ENCODE peak calls at places on chromosome 2, in ten cellular contexts. One of them, this sample, is unnamed.

GRCh38 chr2:143357956-143358355 is 228.7 kb downstream of the ARHGAP15 start:
- DNase-seq in prostate gland: no peak
- DNase-seq in transverse colon: no peak
- DNase-seq in HCT116: no peak
- DNase-seq in sigmoid colon: no peak
- DNase-seq in SK-N-SH: peak; percentile 19
- DNase-seq in GM12892: no peak
- DNase-seq in Panc1: no peak
- DNase-seq in GM23338: no peak
- DNase-seq in K562: no peak
- DNase-seq in this sample: no peak

GRCh38 chr2:95042472-95043271 is 17.2 kb downstream of the MAL start:
- DNase-seq in prostate gland: no peak
- DNase-seq in transverse colon: no peak
- DNase-seq in HCT116: no peak
- DNase-seq in sigmoid colon: peak; percentile 49
- DNase-seq in SK-N-SH: no peak
- DNase-seq in GM12892: no peak
- DNase-seq in Panc1: no peak
- DNase-seq in GM23338: no peak
- DNase-seq in K562: no peak
- DNase-seq in this sample: no peak

GRCh38 chr2:195533771-195534642 is 123.0 kb upstream of the SLC39A10 start:
- DNase-seq in prostate gland: no peak
- DNase-seq in transverse colon: peak; percentile 19
- DNase-seq in HCT116: peak; percentile 61
- DNase-seq in sigmoid colon: no peak
- DNase-seq in SK-N-SH: no peak
- DNase-seq in GM12892: no peak
- DNase-seq in Panc1: no peak
- DNase-seq in GM23338: peak; percentile 11
- DNase-seq in K562: peak; percentile 21
- DNase-seq in this sample: no peak

GRCh38 chr2:65055427-65056214 is 595 bp upstream of the CEP68 start:
- DNase-seq in prostate gland: peak; percentile 40
- DNase-seq in transverse colon: peak; percentile 77
- DNase-seq in HCT116: no peak
- DNase-seq in sigmoid colon: no peak
- DNase-seq in SK-N-SH: no peak
- DNase-seq in GM12892: no peak
- DNase-seq in Panc1: no peak
- DNase-seq in GM23338: no peak
- DNase-seq in K562: no peak
- DNase-seq in this sample: peak; percentile 65

GRCh38 chr2:84175970-84176369 is 283.1 kb downstream of the SUCLG1 start:
- DNase-seq in prostate gland: no peak
- DNase-seq in transverse colon: no peak
- DNase-seq in HCT116: no peak
- DNase-seq in sigmoid colon: no peak
- DNase-seq in SK-N-SH: no peak
- DNase-seq in GM12892: no peak
- DNase-seq in Panc1: no peak
- DNase-seq in GM23338: no peak
- DNase-seq in K562: no peak
- DNase-seq in this sample: no peak

GRCh38 chr2:184528119-184528518 is 70.2 kb upstream of the ZNF804A start:
- DNase-seq in prostate gland: no peak
- DNase-seq in transverse colon: no peak
- DNase-seq in HCT116: no peak
- DNase-seq in sigmoid colon: no peak
- DNase-seq in SK-N-SH: no peak
- DNase-seq in GM12892: no peak
- DNase-seq in Panc1: no peak
- DNase-seq in GM23338: no peak
- DNase-seq in K562: no peak
- DNase-seq in this sample: no peak

GRCh38 chr2:12774381-12774780 is 57.6 kb downstream of the TRIB2 start:
- DNase-seq in prostate gland: no peak
- DNase-seq in transverse colon: no peak
- DNase-seq in HCT116: no peak
- DNase-seq in sigmoid colon: no peak
- DNase-seq in SK-N-SH: peak; percentile 23
- DNase-seq in GM12892: no peak
- DNase-seq in Panc1: no peak
- DNase-seq in GM23338: no peak
- DNase-seq in K562: no peak
- DNase-seq in this sample: no peak

GRCh38 chr2:52934354-52934898 is 833.2 kb upstream of the CHAC2 start:
- DNase-seq in prostate gland: peak; percentile 65
- DNase-seq in transverse colon: no peak
- DNase-seq in HCT116: peak; percentile 91
- DNase-seq in sigmoid colon: no peak
- DNase-seq in SK-N-SH: no peak
- DNase-seq in GM12892: no peak
- DNase-seq in Panc1: peak; percentile 67
- DNase-seq in GM23338: no peak
- DNase-seq in K562: no peak
- DNase-seq in this sample: no peak

GRCh38 chr2:37226863-37227262 is 4.5 kb downstream of the CEBPZ start:
- DNase-seq in prostate gland: no peak
- DNase-seq in transverse colon: no peak
- DNase-seq in HCT116: no peak
- DNase-seq in sigmoid colon: no peak
- DNase-seq in SK-N-SH: no peak
- DNase-seq in GM12892: no peak
- DNase-seq in Panc1: no peak
- DNase-seq in GM23338: peak; percentile 36
- DNase-seq in K562: no peak
- DNase-seq in this sample: no peak

GRCh38 chr2:206164261-206164862 is 4.7 kb downstream of the EEF1B2 start:
- DNase-seq in prostate gland: no peak
- DNase-seq in transverse colon: peak; percentile 13
- DNase-seq in HCT116: no peak
- DNase-seq in sigmoid colon: no peak
- DNase-seq in SK-N-SH: peak; percentile 44
- DNase-seq in GM12892: no peak
- DNase-seq in Panc1: no peak
- DNase-seq in GM23338: peak; percentile 72
- DNase-seq in K562: no peak
- DNase-seq in this sample: no peak

GRCh38 chr2:227127236-227127635 is 36.8 kb downstream of the COL4A4 start:
- DNase-seq in prostate gland: no peak
- DNase-seq in transverse colon: no peak
- DNase-seq in HCT116: no peak
- DNase-seq in sigmoid colon: no peak
- DNase-seq in SK-N-SH: no peak
- DNase-seq in GM12892: no peak
- DNase-seq in Panc1: no peak
- DNase-seq in GM23338: no peak
- DNase-seq in K562: no peak
- DNase-seq in this sample: no peak

GRCh38 chr2:107932986-107933385 is 53.3 kb upstream of the SLC5A7 start:
- DNase-seq in prostate gland: no peak
- DNase-seq in transverse colon: no peak
- DNase-seq in HCT116: no peak
- DNase-seq in sigmoid colon: no peak
- DNase-seq in SK-N-SH: no peak
- DNase-seq in GM12892: no peak
- DNase-seq in Panc1: no peak
- DNase-seq in GM23338: peak; percentile 38
- DNase-seq in K562: no peak
- DNase-seq in this sample: no peak

GRCh38 chr2:241946306-241947003 is 76.9 kb downstream of the RTP5 start:
- DNase-seq in prostate gland: no peak
- DNase-seq in transverse colon: no peak
- DNase-seq in HCT116: no peak
- DNase-seq in sigmoid colon: peak; percentile 28
- DNase-seq in SK-N-SH: no peak
- DNase-seq in GM12892: no peak
- DNase-seq in Panc1: no peak
- DNase-seq in GM23338: no peak
- DNase-seq in K562: no peak
- DNase-seq in this sample: no peak

GRCh38 chr2:164617466-164617865 is 3.8 kb downstream of the GRB14 start:
- DNase-seq in prostate gland: no peak
- DNase-seq in transverse colon: no peak
- DNase-seq in HCT116: no peak
- DNase-seq in sigmoid colon: no peak
- DNase-seq in SK-N-SH: no peak
- DNase-seq in GM12892: no peak
- DNase-seq in Panc1: no peak
- DNase-seq in GM23338: no peak
- DNase-seq in K562: no peak
- DNase-seq in this sample: no peak

GRCh38 chr2:164624296-164624695 is 3.0 kb upstream of the GRB14 start:
- DNase-seq in prostate gland: no peak
- DNase-seq in transverse colon: no peak
- DNase-seq in HCT116: no peak
- DNase-seq in sigmoid colon: no peak
- DNase-seq in SK-N-SH: no peak
- DNase-seq in GM12892: no peak
- DNase-seq in Panc1: no peak
- DNase-seq in GM23338: peak; percentile 59
- DNase-seq in K562: no peak
- DNase-seq in this sample: no peak

GRCh38 chr2:164622338-164623106 is 1.2 kb upstream of the GRB14 start:
- DNase-seq in prostate gland: no peak
- DNase-seq in transverse colon: no peak
- DNase-seq in HCT116: no peak
- DNase-seq in sigmoid colon: no peak
- DNase-seq in SK-N-SH: no peak
- DNase-seq in GM12892: no peak
- DNase-seq in Panc1: no peak
- DNase-seq in GM23338: peak; percentile 41
- DNase-seq in K562: no peak
- DNase-seq in this sample: no peak

GRCh38 chr2:164621761-164622105 is 451 bp upstream of the GRB14 start:
- DNase-seq in prostate gland: no peak
- DNase-seq in transverse colon: peak; percentile 8
- DNase-seq in HCT116: no peak
- DNase-seq in sigmoid colon: no peak
- DNase-seq in SK-N-SH: no peak
- DNase-seq in GM12892: no peak
- DNase-seq in Panc1: no peak
- DNase-seq in GM23338: peak; percentile 60
- DNase-seq in K562: no peak
- DNase-seq in this sample: no peak

GRCh38 chr2:164620873-164621760 is at the start of gene GRB14:
- DNase-seq in prostate gland: peak; percentile 50
- DNase-seq in transverse colon: peak; percentile 25
- DNase-seq in HCT116: peak; percentile 28
- DNase-seq in sigmoid colon: no peak
- DNase-seq in SK-N-SH: peak; percentile 90
- DNase-seq in GM12892: peak; percentile 8
- DNase-seq in Panc1: no peak
- DNase-seq in GM23338: peak; percentile 89
- DNase-seq in K562: no peak
- DNase-seq in this sample: no peak
- TF ChIP-seq POLR2AphosphoS5 in prostate gland: peak; percentile 19
- TF ChIP-seq POLR2AphosphoS5 in transverse colon: no peak
- TF ChIP-seq POLR2AphosphoS5 in HCT116: no peak
- TF ChIP-seq POLR2AphosphoS5 in sigmoid colon: no peak
- TF ChIP-seq POLR2AphosphoS5 in SK-N-SH: no peak
- TF ChIP-seq POLR2AphosphoS5 in GM12892: no peak
- TF ChIP-seq POLR2AphosphoS5 in Panc1: no peak
- TF ChIP-seq POLR2AphosphoS5 in GM23338: peak; percentile 50
- TF ChIP-seq POLR2AphosphoS5 in K562: no peak
- TF ChIP-seq POLR2AphosphoS5 in this sample: no peak

DNA sequence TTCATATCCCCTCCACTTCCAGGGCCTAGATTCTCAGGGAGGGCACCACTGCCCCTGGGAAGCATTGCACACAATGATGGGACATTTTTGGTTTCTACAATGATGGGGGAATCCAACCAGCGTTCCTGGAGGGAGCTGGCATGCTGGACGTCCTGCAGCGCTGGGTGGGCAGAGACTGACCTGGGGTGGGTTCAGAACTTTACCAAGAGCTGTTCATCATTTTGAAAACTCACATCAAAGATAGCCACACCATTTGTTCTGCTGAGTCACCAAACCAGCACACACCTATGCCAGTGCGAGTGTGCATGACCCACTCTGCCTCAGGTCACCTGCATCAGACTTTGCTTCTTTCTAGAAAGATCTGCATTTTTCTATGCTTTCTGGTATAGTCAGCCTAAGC is 14.1 kb upstream of the ARMC9 start:
- DNase-seq in prostate gland: no peak
- DNase-seq in transverse colon: no peak
- DNase-seq in HCT116: no peak
- DNase-seq in sigmoid colon: peak; percentile 20
- DNase-seq in SK-N-SH: no peak
- DNase-seq in GM12892: no peak
- DNase-seq in Panc1: no peak
- DNase-seq in GM23338: no peak
- DNase-seq in K562: no peak
- DNase-seq in this sample: no peak
- TF ChIP-seq POLR2AphosphoS5 in prostate gland: no peak
- TF ChIP-seq POLR2AphosphoS5 in transverse colon: no peak
- TF ChIP-seq POLR2AphosphoS5 in HCT116: no peak
- TF ChIP-seq POLR2AphosphoS5 in sigmoid colon: no peak
- TF ChIP-seq POLR2AphosphoS5 in SK-N-SH: no peak
- TF ChIP-seq POLR2AphosphoS5 in GM12892: no peak
- TF ChIP-seq POLR2AphosphoS5 in Panc1: no peak
- TF ChIP-seq POLR2AphosphoS5 in GM23338: no peak
- TF ChIP-seq POLR2AphosphoS5 in K562: no peak
- TF ChIP-seq POLR2AphosphoS5 in this sample: no peak

GRCh38 chr2:234863043-234863934 is 88.5 kb upstream of the SH3BP4 start:
- DNase-seq in prostate gland: peak; percentile 64
- DNase-seq in transverse colon: peak; percentile 19
- DNase-seq in HCT116: peak; percentile 54
- DNase-seq in sigmoid colon: peak; percentile 70
- DNase-seq in SK-N-SH: no peak
- DNase-seq in GM12892: no peak
- DNase-seq in Panc1: no peak
- DNase-seq in GM23338: peak; percentile 9
- DNase-seq in K562: no peak
- DNase-seq in this sample: no peak
- TF ChIP-seq POLR2AphosphoS5 in prostate gland: no peak
- TF ChIP-seq POLR2AphosphoS5 in transverse colon: no peak
- TF ChIP-seq POLR2AphosphoS5 in HCT116: no peak
- TF ChIP-seq POLR2AphosphoS5 in sigmoid colon: no peak
- TF ChIP-seq POLR2AphosphoS5 in SK-N-SH: no peak
- TF ChIP-seq POLR2AphosphoS5 in GM12892: no peak
- TF ChIP-seq POLR2AphosphoS5 in Panc1: no peak
- TF ChIP-seq POLR2AphosphoS5 in GM23338: no peak
- TF ChIP-seq POLR2AphosphoS5 in K562: no peak
- TF ChIP-seq POLR2AphosphoS5 in this sample: no peak

DNA sequence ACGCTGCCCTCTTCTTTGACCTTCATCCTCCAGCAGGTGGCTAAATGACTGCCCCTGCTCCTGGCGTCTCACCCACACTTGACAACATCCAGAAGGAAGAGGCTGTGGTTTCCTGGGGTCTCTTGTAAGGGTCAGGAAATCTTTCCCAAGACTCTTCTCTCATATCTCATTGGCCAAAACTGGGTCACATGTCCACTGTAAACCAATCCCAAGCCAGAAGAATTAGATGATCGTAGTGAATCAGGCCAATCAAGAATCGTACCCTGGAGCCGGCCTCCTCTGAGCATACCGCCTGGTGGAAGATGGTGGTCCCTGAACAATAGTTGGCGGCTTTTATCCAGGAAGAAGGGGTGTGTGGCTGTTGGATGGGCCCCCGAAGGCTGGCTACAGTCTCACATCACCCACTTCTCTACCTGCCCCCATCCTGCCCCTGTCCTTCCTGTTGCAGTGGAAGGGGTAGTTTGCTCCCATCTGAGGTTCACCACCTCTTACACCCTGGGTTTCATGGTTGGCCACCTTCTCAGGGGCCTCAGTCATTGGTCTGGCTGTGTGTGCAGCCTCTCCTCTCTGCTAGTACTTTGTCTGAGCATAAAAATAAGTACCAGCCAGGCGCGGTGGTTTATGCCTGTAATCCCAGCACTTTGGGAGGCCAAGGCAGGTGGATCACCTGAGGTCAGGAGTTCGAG is 3.8 kb downstream of the SAG start:
- DNase-seq in prostate gland: no peak
- DNase-seq in transverse colon: no peak
- DNase-seq in HCT116: no peak
- DNase-seq in sigmoid colon: no peak
- DNase-seq in SK-N-SH: no peak
- DNase-seq in GM12892: no peak
- DNase-seq in Panc1: no peak
- DNase-seq in GM23338: no peak
- DNase-seq in K562: no peak
- DNase-seq in this sample: no peak
- TF ChIP-seq POLR2AphosphoS5 in prostate gland: no peak
- TF ChIP-seq POLR2AphosphoS5 in transverse colon: no peak
- TF ChIP-seq POLR2AphosphoS5 in HCT116: no peak
- TF ChIP-seq POLR2AphosphoS5 in sigmoid colon: no peak
- TF ChIP-seq POLR2AphosphoS5 in SK-N-SH: no peak
- TF ChIP-seq POLR2AphosphoS5 in GM12892: no peak
- TF ChIP-seq POLR2AphosphoS5 in Panc1: no peak
- TF ChIP-seq POLR2AphosphoS5 in GM23338: no peak
- TF ChIP-seq POLR2AphosphoS5 in K562: no peak
- TF ChIP-seq POLR2AphosphoS5 in this sample: no peak

This sample was measured in HL-60.